ENCODE peak calls at places on chromosome 1, in nine cellular contexts. P is transverse colon, T is psoas muscle, J is sigmoid colon, X is WERI-Rb-1, Q is uterus, N is DND-41, I is brain microvascular endothelial cell, E is fibroblast of lung. O is an unnamed sample.
A peak's percentile ranks its signal among the peaks of the same experiment; 100 is the strongest.

GRCh38 chr1:234139966-234140365 is 233.3 kb upstream of the COA6 start:
- DNase-seq in T (no peak), I (no peak), J (no peak), P (no peak), E (peak; percentile 46), X (no peak), Q (no peak), N (no peak), O (no peak)

GRCh38 chr1:28893403-28894102 is 20.8 kb upstream of the EPB41 start:
- DNase-seq in Q (no peak), N (no peak), T (no peak), P (no peak), X (peak; percentile 68), E (no peak), I (peak; percentile 27), J (no peak), O (no peak)

GRCh38 chr1:84688461-84689061 is 1.7 kb downstream of the SSX2IP start:
- DNase-seq in Q (no peak), N (no peak), P (no peak), X (no peak), T (no peak), J (no peak), E (no peak), I (no peak), O (no peak)

GRCh38 chr1:22143065-22143514 is at the start of gene WNT4:
- DNase-seq in Q (peak; percentile 54), P (peak; percentile 42), T (peak; percentile 38), X (no peak), E (no peak), J (no peak), N (no peak), I (no peak), O (no peak)

GRCh38 chr1:18452550-18452949 is 28.2 kb upstream of the KLHDC7A start:
- DNase-seq in T (no peak), N (peak; percentile 19), Q (no peak), E (no peak), P (no peak), I (peak; percentile 9), X (no peak), J (no peak), O (peak; percentile 29)

GRCh38 chr1:171899838-171900237 is 58.5 kb downstream of the DNM3 start:
- DNase-seq in N (no peak), E (no peak), J (no peak), I (no peak), X (no peak), P (no peak), Q (no peak), T (no peak), O (no peak)

GRCh38 chr1:51305371-51305823 is 25.0 kb downstream of the TTC39A start:
- DNase-seq in E (no peak), P (peak; percentile 44), I (no peak), J (peak; percentile 42), X (peak; percentile 78), Q (no peak), N (no peak), T (no peak), O (no peak)

GRCh38 chr1:12052008-12052573 is 11.0 kb upstream of the TNFRSF8 start:
- DNase-seq in I (peak; percentile 73), N (no peak), Q (peak; percentile 78), J (peak; percentile 85), E (peak; percentile 85), T (peak; percentile 75), P (peak; percentile 34), X (no peak), O (peak; percentile 34)

GRCh38 chr1:87052400-87052799 is 138.0 kb downstream of the HS2ST1 start:
- DNase-seq in N (no peak), J (no peak), P (no peak), E (no peak), I (no peak), X (no peak), Q (no peak), T (no peak), O (no peak)

GRCh38 chr1:225877570-225877969 is 4.6 kb downstream of the TMEM63A start:
- DNase-seq in N (peak; percentile 38), J (peak; percentile 84), T (peak; percentile 79), Q (peak; percentile 61), P (peak; percentile 67), E (peak; percentile 45), I (peak; percentile 49), X (peak; percentile 65), O (peak; percentile 87)

GRCh38 chr1:231139125-231139649 is 22.7 kb upstream of the TRIM67 start:
- DNase-seq in E (peak; percentile 76), N (no peak), Q (no peak), T (no peak), X (no peak), I (peak; percentile 71), P (no peak), J (no peak), O (no peak)

GRCh38 chr1:31987231-31987630 is 26.4 kb upstream of the KHDRBS1 start:
- DNase-seq in I (no peak), T (no peak), E (no peak), Q (no peak), X (peak; percentile 25), J (no peak), N (no peak), P (no peak), O (no peak)

GRCh38 chr1:229624906-229625871 is 733 bp downstream of the TAF5L start:
- DNase-seq in Q (peak; percentile 48), E (peak; percentile 45), X (peak; percentile 24), P (peak; percentile 71), N (peak; percentile 42), I (peak; percentile 27), T (peak; percentile 56), J (peak; percentile 77), O (peak; percentile 33)

GRCh38 chr1:34908369-34908768 is 21.1 kb downstream of the DLGAP3 start:
- DNase-seq in T (no peak), X (no peak), E (no peak), P (no peak), I (no peak), J (no peak), Q (no peak), N (no peak), O (no peak)

GRCh38 chr1:119160435-119160834 is 20.0 kb upstream of the WARS2 start:
- DNase-seq in J (no peak), P (no peak), T (no peak), X (no peak), N (no peak), Q (no peak), I (no peak), E (no peak), O (no peak)

GRCh38 chr1:198201956-198202784 is 45.4 kb downstream of the NEK7 start:
- DNase-seq in I (no peak), T (no peak), E (no peak), Q (no peak), J (no peak), P (no peak), X (no peak), N (no peak), O (no peak)

GRCh38 chr1:207963429-207964194 is 52.7 kb upstream of the CD34 start:
- DNase-seq in P (peak; percentile 93), T (peak; percentile 92), N (peak; percentile 77), E (peak; percentile 81), J (peak; percentile 94), I (peak; percentile 71), X (peak; percentile 97), Q (peak; percentile 97), O (peak; percentile 90)

GRCh38 chr1:44632511-44633072 is 41.7 kb downstream of the TMEM53 start:
- DNase-seq in P (no peak), Q (no peak), I (peak; percentile 16), T (no peak), E (no peak), J (no peak), N (no peak), X (no peak), O (no peak)

GRCh38 chr1:61980561-61980960 is 214.1 kb upstream of the L1TD1 start:
- DNase-seq in T (no peak), J (no peak), I (peak; percentile 48), E (peak; percentile 34), X (no peak), P (no peak), N (no peak), Q (no peak), O (no peak)

GRCh38 chr1:67338642-67339041 is 31.0 kb downstream of the IL12RB2 start:
- DNase-seq in X (no peak), Q (no peak), I (no peak), J (no peak), N (no peak), T (no peak), P (no peak), E (no peak), O (no peak)

GRCh38 chr1:152442765-152443164 is 28.7 kb upstream of the CRNN start:
- DNase-seq in I (no peak), Q (no peak), T (no peak), P (peak; percentile 25), N (no peak), E (peak; percentile 8), J (peak; percentile 89), X (no peak), O (no peak)

GRCh38 chr1:119626841-119627240 is 21.2 kb downstream of the ZNF697 start:
- DNase-seq in P (no peak), Q (peak; percentile 53), T (no peak), I (peak; percentile 22), J (peak; percentile 69), N (no peak), X (no peak), E (peak; percentile 76), O (no peak)

GRCh38 chr1:156927215-156928042 is 7.0 kb downstream of the LRRC71 start:
- DNase-seq in E (peak; percentile 64), T (peak; percentile 69), Q (peak; percentile 68), J (peak; percentile 79), I (peak; percentile 67), X (peak; percentile 97), P (peak; percentile 72), N (peak; percentile 24), O (peak; percentile 83)
- H3K27me3 ChIP-seq in E (peaks cover 12% of the 10 kb centered on the region), T (peaks cover 76% of the 10 kb centered on the region), Q (no peaks in the 10 kb centered on the region), J (peaks cover 51% of the 10 kb centered on the region), I (peaks cover 20% of the 10 kb centered on the region), X (peaks cover 10% of the 10 kb centered on the region), P (peaks cover 84% of the 10 kb centered on the region), N (peaks cover 30% of the 10 kb centered on the region), O (no peaks in the 10 kb centered on the region)

GRCh38 chr1:162412002-162412401 is at the start of gene SH2D1B:
- DNase-seq in P (no peak), T (no peak), J (no peak), X (no peak), I (peak; percentile 53), Q (no peak), E (no peak), N (no peak), O (no peak)
- H3K27ac ChIP-seq in P (no peak within 1 kb of the TSS), T (no peak within 1 kb of the TSS), J (no peak within 1 kb of the TSS), X (no peak within 1 kb of the TSS), I (no peak within 1 kb of the TSS), Q (no peak within 1 kb of the TSS), E (no peak within 1 kb of the TSS), N (no peak within 1 kb of the TSS), O (no peak within 1 kb of the TSS)

GRCh38 chr1:158179301-158180041 is 1.2 kb upstream of the CD1D start:
- DNase-seq in Q (no peak), I (no peak), P (peak; percentile 32), J (no peak), N (no peak), E (no peak), T (no peak), X (peak; percentile 51), O (no peak)
- H3K27me3 ChIP-seq in Q (no peaks in the 10 kb centered on the region), I (peaks cover 10% of the 10 kb centered on the region), P (peaks cover 30% of the 10 kb centered on the region), J (peaks cover 15% of the 10 kb centered on the region), N (no peaks in the 10 kb centered on the region), E (peaks cover 41% of the 10 kb centered on the region), T (peaks cover 18% of the 10 kb centered on the region), X (peaks cover 92% of the 10 kb centered on the region), O (no peaks in the 10 kb centered on the region)

GRCh38 chr1:14970799-14971141 is 182.8 kb upstream of the TMEM51 start:
- DNase-seq in I (no peak), J (no peak), E (no peak), X (no peak), N (no peak), T (no peak), P (no peak), Q (no peak), O (no peak)
- H3K27ac ChIP-seq in I (peak overlapping the region; percentile 29), J (no peak overlapping the region), E (peak overlapping the region; percentile 39), X (no peak overlapping the region), N (peak overlapping the region; percentile 32), T (no peak overlapping the region), P (no peak overlapping the region), Q (no peak overlapping the region), O (peak overlapping the region; percentile 73)